ENCODE peak calls at places on chromosome 16, in seven cellular contexts. G is D341Med, Z is Daoy, P is T47D, R is H7, S is NCI-H748 treated with DMSO at 0.1 percent for 48 hours, K is GM12878. X is an unnamed sample.

GRCh38 chr16:59543641-59544040 is 809.5 kb upstream of the GOT2 start:
- DNase-seq in K (no peak), R (no peak), S (no peak), Z (no peak), P (no peak), G (no peak), X (no peak)

GRCh38 chr16:7321661-7322060 is 11.0 kb upstream of the RBFOX1 start:
- DNase-seq in G (peak; percentile 76), Z (no peak), K (no peak), S (no peak), R (no peak), P (no peak), X (no peak)

GRCh38 chr16:29664133-29664912 is 1.3 kb downstream of the SPN start:
- DNase-seq in K (no peak), Z (no peak), S (no peak), G (no peak), R (no peak), P (no peak), X (no peak)

GRCh38 chr16:66740533-66740932 is 10.9 kb downstream of the DYNC1LI2 start:
- DNase-seq in R (no peak), P (no peak), Z (peak; percentile 27), S (no peak), K (no peak), G (no peak), X (no peak)

GRCh38 chr16:65884018-65884417 is 482.5 kb upstream of the CDH5 start:
- DNase-seq in R (no peak), P (no peak), G (no peak), S (no peak), K (no peak), Z (peak; percentile 29), X (no peak)

GRCh38 chr16:80347900-80348299 is 192.9 kb upstream of the DYNLRB2 start:
- DNase-seq in R (no peak), S (no peak), P (no peak), K (no peak), G (no peak), Z (no peak), X (no peak)

GRCh38 chr16:11398136-11398535 is 52.9 kb downstream of the RMI2 start:
- DNase-seq in K (no peak), S (no peak), G (peak; percentile 24), P (no peak), R (peak; percentile 41), Z (no peak), X (no peak)

GRCh38 chr16:5412721-5413120 is 315.1 kb upstream of the EEF2KMT start:
- DNase-seq in G (no peak), R (peak; percentile 53), Z (no peak), S (no peak), P (no peak), K (no peak), X (no peak)

GRCh38 chr16:67529639-67530012 is 997 bp downstream of the RIPOR1 start:
- DNase-seq in Z (no peak), G (no peak), S (no peak), R (peak; percentile 70), K (no peak), P (no peak), X (no peak)

GRCh38 chr16:78666318-78666717 is 566.9 kb downstream of the WWOX start:
- DNase-seq in G (no peak), Z (no peak), K (no peak), S (no peak), R (no peak), P (no peak), X (no peak)

GRCh38 chr16:35724551-35724950 is 2265.1 kb downstream of the TP53TG3F start:
- DNase-seq in S (no peak), K (no peak), G (no peak), P (no peak), Z (no peak), R (no peak), X (no peak)

GRCh38 chr16:73057369-73058210 is 9.7 kb upstream of the ZFHX3 start:
- DNase-seq in P (no peak), S (no peak), K (no peak), G (peak; percentile 77), Z (no peak), R (peak; percentile 83), X (no peak)

GRCh38 chr16:24858219-24859041 is 12.7 kb downstream of the SLC5A11 start:
- DNase-seq in G (no peak), S (no peak), R (peak; percentile 82), P (peak; percentile 58), Z (peak; percentile 63), K (no peak), X (peak; percentile 77)

GRCh38 chr16:2902337-2903130 is 9.2 kb upstream of the FLYWCH1 start:
- DNase-seq in G (no peak), S (no peak), P (no peak), R (peak; percentile 51), K (no peak), Z (no peak), X (no peak)

GRCh38 chr16:55501549-55502322 is 7.1 kb upstream of the LPCAT2 start:
- DNase-seq in Z (peak; percentile 21), R (peak; percentile 85), K (no peak), G (no peak), S (no peak), P (no peak), X (peak; percentile 54)

GRCh38 chr16:11682655-11683096 is 14.4 kb downstream of the SNN start:
- DNase-seq in P (no peak), R (no peak), K (no peak), S (no peak), Z (peak; percentile 31), G (no peak), X (no peak)

GRCh38 chr16:67847064-67847861 is at the start of gene CENPT:
- DNase-seq in K (no peak), G (no peak), R (peak; percentile 76), P (peak; percentile 58), S (no peak), Z (peak; percentile 69), X (peak; percentile 28)

GRCh38 chr16:4651842-4652241 is 27.2 kb downstream of the MGRN1 start:
- DNase-seq in K (no peak), Z (no peak), P (no peak), G (no peak), S (no peak), R (no peak), X (no peak)

GRCh38 chr16:50718761-50719400 is 23.0 kb upstream of the CYLD start:
- DNase-seq in P (no peak), Z (no peak), K (no peak), S (no peak), R (no peak), G (no peak), X (no peak)

GRCh38 chr16:85687651-85688471 is 893 bp downstream of the GINS2 start:
- DNase-seq in Z (no peak), K (no peak), R (peak; percentile 64), P (no peak), G (no peak), S (no peak), X (no peak)

GRCh38 chr16:13056607-13057006 is 155.2 kb downstream of the SHISA9 start:
- DNase-seq in K (peak; percentile 45), P (no peak), Z (no peak), G (no peak), S (no peak), R (no peak), X (no peak)

GRCh38 chr16:24135624-24136296 is 120.4 kb upstream of the CACNG3 start:
- DNase-seq in R (no peak), P (no peak), K (no peak), S (no peak), G (peak; percentile 68), Z (no peak), X (no peak)

GRCh38 chr16:27547134-27547533 is 2.6 kb downstream of the GTF3C1 start:
- DNase-seq in P (no peak), S (no peak), Z (peak; percentile 64), R (no peak), G (no peak), K (no peak), X (no peak)

GRCh38 chr16:68128577-68129305 is 43.6 kb downstream of the NFATC3 start:
- DNase-seq in G (no peak), S (no peak), R (no peak), K (no peak), Z (peak; percentile 31), P (no peak), X (no peak)

GRCh38 chr16:88732172-88732960 is 26.1 kb downstream of the CTU2 start:
- DNase-seq in G (no peak), K (no peak), R (no peak), Z (peak; percentile 32), S (no peak), P (no peak), X (no peak)